ENCODE peak calls at places on chromosomes 13 and 19, in five cellular contexts. H, G, P, Z and F are unnamed samples.

GRCh38 chr13:101474419-101474957 is 22.0 kb downstream of the ITGBL1 start:
- DNase-seq in H (peak; percentile 91), G (peak; percentile 37), P (no peak), Z (no peak), F (peak; percentile 91)

GRCh38 chr13:93744886-93745285 is 518.3 kb downstream of the GPC6 start:
- DNase-seq in H (no peak), G (no peak), P (no peak), Z (no peak), F (no peak)

GRCh38 chr19:32543107-32543900 is 37.7 kb upstream of the PDCD5 start:
- DNase-seq in H (peak; percentile 6), G (peak; percentile 66), P (no peak), Z (no peak), F (peak; percentile 25)

GRCh38 chr19:38055655-38056521 is 148.9 kb downstream of the SIPA1L3 start:
- DNase-seq in H (no peak), G (no peak), P (no peak), Z (no peak), F (no peak)

GRCh38 chr13:60051754-60052153 is 112.0 kb downstream of the DIAPH3 start:
- DNase-seq in H (no peak), G (no peak), P (no peak), Z (no peak), F (no peak)

GRCh38 chr13:98478134-98479129 is 98.5 kb downstream of the STK24 start:
- DNase-seq in H (peak; percentile 36), G (peak; percentile 26), P (no peak), Z (no peak), F (peak; percentile 88)

GRCh38 chr13:46113596-46113995 is 8.8 kb upstream of the CPB2 start:
- DNase-seq in H (no peak), G (peak; percentile 33), P (no peak), Z (no peak), F (no peak)

GRCh38 chr19:49641688-49642487 is at the start of gene SCAF1:
- DNase-seq in H (peak; percentile 99), G (peak; percentile 100), P (peak; percentile 98), Z (peak; percentile 97), F (peak; percentile 99)

GRCh38 chr19:35704218-35704617 is at the start of gene ZBTB32:
- DNase-seq in H (peak; percentile 61), G (no peak), P (no peak), Z (no peak), F (peak; percentile 57)

GRCh38 chr13:18943273-18943672 is 238.4 kb downstream of the TUBA3C start:
- DNase-seq in H (no peak), G (no peak), P (no peak), Z (no peak), F (no peak)

GRCh38 chr13:29362849-29363604 is 232.5 kb downstream of the SLC7A1 start:
- DNase-seq in H (peak; percentile 44), G (peak; percentile 69), P (peak; percentile 28), Z (peak; percentile 43), F (peak; percentile 30)

GRCh38 chr19:2579678-2580280 is 103.9 kb downstream of the GADD45B start:
- DNase-seq in H (no peak), G (no peak), P (no peak), Z (no peak), F (no peak)

GRCh38 chr13:33379597-33379996 is 94.0 kb upstream of the STARD13 start:
- DNase-seq in H (no peak), G (no peak), P (no peak), Z (peak; percentile 43), F (peak; percentile 14)

GRCh38 chr19:13935765-13936486 is 2.3 kb downstream of the PODNL1 start:
- DNase-seq in H (no peak), G (no peak), P (no peak), Z (no peak), F (peak; percentile 37)

GRCh38 chr19:13938361-13939027 is at the start of gene PODNL1:
- DNase-seq in H (peak; percentile 53), G (no peak), P (no peak), Z (no peak), F (peak; percentile 87)

GRCh38 chr19:30206187-30206586 is 166.0 kb upstream of the ZNF536 start:
- DNase-seq in H (no peak), G (no peak), P (no peak), Z (no peak), F (no peak)

GRCh38 chr19:39677931-39678889 is 22.5 kb downstream of the LGALS16 start:
- DNase-seq in H (peak; percentile 39), G (peak; percentile 74), P (no peak), Z (peak; percentile 71), F (no peak)

GRCh38 chr13:83221256-83221655 is 661.0 kb downstream of the SLITRK1 start:
- DNase-seq in H (no peak), G (peak; percentile 41), P (no peak), Z (no peak), F (no peak)

GRCh38 chr13:98484289-98485219 is 92.4 kb downstream of the STK24 start:
- DNase-seq in H (peak; percentile 95), G (peak; percentile 97), P (peak; percentile 97), Z (peak; percentile 91), F (peak; percentile 95)

GRCh38 chr13:39462456-39462855 is 140.5 kb downstream of the LHFPL6 start:
- DNase-seq in H (no peak), G (no peak), P (no peak), Z (no peak), F (no peak)

GRCh38 chr13:69324109-69324886 is 783.3 kb upstream of the ATXN8OS start:
- DNase-seq in H (no peak), G (peak; percentile 42), P (peak; percentile 1), Z (peak; percentile 3), F (peak; percentile 28)

GRCh38 chr19:55186080-55186479 is 6.0 kb upstream of the SYT5 start:
- DNase-seq in H (no peak), G (no peak), P (no peak), Z (no peak), F (no peak)

GRCh38 chr13:102591988-102592781 is 4.6 kb upstream of the TPP2 start:
- DNase-seq in H (peak; percentile 75), G (peak; percentile 58), P (peak; percentile 45), Z (peak; percentile 53), F (peak; percentile 76)

GRCh38 chr19:50493171-50493570 is 16.5 kb upstream of the GARIN5A start:
- DNase-seq in H (no peak), G (no peak), P (no peak), Z (no peak), F (no peak)

DNA sequence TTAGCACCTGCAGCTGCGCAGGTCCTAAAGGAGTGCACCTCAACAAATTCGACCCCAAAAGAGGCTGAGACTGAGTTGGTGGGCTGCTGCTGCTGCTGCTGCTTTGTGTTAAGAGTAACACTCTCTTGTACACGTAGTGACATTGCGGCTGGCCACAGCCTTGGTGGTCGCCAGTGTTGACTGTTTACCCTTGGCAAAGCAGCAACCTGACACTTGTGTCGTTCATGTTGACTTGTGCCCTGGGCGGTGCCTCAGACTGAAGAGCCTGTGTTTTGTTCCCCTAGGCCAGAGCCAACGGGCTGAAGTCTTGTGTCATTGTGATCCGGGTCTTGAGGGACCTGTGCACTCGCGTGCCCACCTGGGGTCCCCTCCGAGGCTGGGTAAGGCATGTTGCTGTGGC is 22.4 kb upstream of the QTRT1 start:
- DNase-seq in H (no peak), G (no peak), P (no peak), Z (no peak), F (no peak)
- H4K20me1 ChIP-seq in H (peaks cover 81% of the 10 kb centered on the region), G (peaks cover 45% of the 10 kb centered on the region), P (peaks cover 6% of the 10 kb centered on the region), Z (peaks cover 9% of the 10 kb centered on the region), F (no peaks in the 10 kb centered on the region)

DNA sequence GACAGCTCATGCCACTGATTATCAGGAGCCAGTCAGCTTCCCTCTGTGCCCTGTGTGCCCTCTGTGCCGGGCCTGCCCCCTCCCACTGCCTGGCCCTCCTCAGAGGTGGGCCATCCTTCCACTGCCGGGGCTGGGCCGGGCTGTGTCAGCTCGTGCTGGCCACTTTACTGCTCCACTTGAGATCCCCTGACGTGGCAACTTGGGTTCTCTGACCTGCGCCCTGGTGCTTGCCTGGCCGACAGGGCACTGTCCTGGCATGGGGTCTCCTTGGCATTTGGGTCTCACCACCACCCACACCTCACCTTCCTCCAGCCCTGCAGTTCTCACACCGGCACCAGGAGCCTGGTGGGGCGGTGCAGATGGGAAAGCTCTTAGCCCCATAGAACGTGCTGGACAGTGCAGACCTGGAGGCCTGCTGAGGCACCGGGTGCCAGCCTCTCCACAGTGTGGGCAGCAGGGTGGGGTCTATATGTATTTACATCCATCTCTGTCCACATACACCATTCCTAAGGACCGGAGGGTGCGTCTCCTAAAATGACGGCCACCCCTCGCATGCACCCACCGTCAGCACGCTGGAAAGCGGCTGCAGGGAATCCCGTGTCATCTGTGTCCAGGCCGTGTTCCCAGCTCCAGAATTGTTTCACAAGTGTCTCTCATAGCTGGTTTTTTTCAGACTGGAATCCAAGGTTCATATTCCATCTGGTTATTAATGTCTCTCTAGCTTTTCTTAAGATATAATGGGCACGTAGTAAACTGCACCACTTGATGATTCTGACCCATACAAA is 11.8 kb downstream of the DAZAP1 start:
- DNase-seq in H (no peak), G (no peak), P (no peak), Z (no peak), F (no peak)
- H4K20me1 ChIP-seq in H (peaks cover 89% of the 10 kb centered on the region), G (peaks cover 24% of the 10 kb centered on the region), P (peaks cover 19% of the 10 kb centered on the region), Z (peaks cover 56% of the 10 kb centered on the region), F (no peaks in the 10 kb centered on the region)

GRCh38 chr19:5028229-5028886 is 59.4 kb downstream of the KDM4B start:
- DNase-seq in H (no peak), G (no peak), P (no peak), Z (no peak), F (no peak)

GRCh38 chr19:5032101-5032967 is 63.4 kb downstream of the KDM4B start:
- DNase-seq in H (no peak), G (no peak), P (no peak), Z (no peak), F (no peak)

GRCh38 chr19:5030822-5031221 is 61.9 kb downstream of the KDM4B start:
- DNase-seq in H (no peak), G (no peak), P (no peak), Z (no peak), F (no peak)

GRCh38 chr19:5031231-5032100 is 62.6 kb downstream of the KDM4B start:
- DNase-seq in H (peak; percentile 65), G (peak; percentile 92), P (no peak), Z (peak; percentile 73), F (peak; percentile 56)

DNA sequence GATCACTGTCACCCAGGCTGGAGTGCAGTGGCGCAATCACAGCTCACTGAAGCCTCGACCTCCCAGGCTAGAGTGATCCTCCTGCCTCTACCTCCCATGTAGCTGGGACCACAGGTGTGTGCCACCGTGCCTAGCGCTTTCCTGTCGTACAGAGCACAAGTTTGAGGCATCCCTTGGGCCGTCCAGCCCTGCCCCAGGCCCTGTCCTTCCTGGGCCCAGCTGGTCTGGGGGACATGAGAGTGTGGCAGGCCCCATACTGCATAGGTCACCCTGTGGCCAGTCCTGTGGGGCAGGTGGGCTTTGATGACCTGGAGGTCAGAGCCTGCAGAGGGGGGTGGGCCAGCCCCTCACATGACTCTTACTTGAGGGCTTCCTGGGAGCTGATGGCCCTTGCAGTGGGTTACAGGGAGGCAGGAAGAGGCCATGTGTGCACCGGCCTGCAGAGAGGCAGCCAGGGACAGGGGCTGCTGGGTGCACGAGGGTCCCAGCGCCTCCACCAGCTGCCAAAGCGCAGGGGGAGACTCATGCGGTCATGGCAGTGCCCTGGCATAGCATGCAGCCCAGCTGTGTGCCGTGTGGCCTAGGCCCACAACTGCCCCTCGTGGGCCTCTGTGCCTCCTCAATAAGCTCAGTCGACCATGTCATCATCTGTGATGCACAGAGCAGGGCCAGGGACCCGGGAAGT is 61.4 kb downstream of the KDM4B start:
- DNase-seq in H (no peak), G (no peak), P (no peak), Z (no peak), F (no peak)
- H4K20me1 ChIP-seq in H (peaks cover 78% of the 10 kb centered on the region), G (no peaks in the 10 kb centered on the region), P (no peaks in the 10 kb centered on the region), Z (peaks cover 61% of the 10 kb centered on the region), F (no peaks in the 10 kb centered on the region)

GRCh38 chr13:51905787-51906186 is 44.0 kb downstream of the CCDC70 start:
- DNase-seq in H (no peak), G (no peak), P (no peak), Z (no peak), F (no peak)
- H4K20me1 ChIP-seq in H (no peaks in the 10 kb centered on the region), G (no peaks in the 10 kb centered on the region), P (no peaks in the 10 kb centered on the region), Z (no peaks in the 10 kb centered on the region), F (no peaks in the 10 kb centered on the region)